ENCODE peak calls at places on chromosomes 1 and 21, in four cellular contexts. F is H1, X is Panc1, A is K562. U is an unnamed sample.

GRCh38 chr1:31867546-31867945 is 51.7 kb upstream of the SPOCD1 start:
- DNase-seq in F (no peak), X (no peak), A (no peak), U (no peak)

GRCh38 chr1:14914351-14914988 is 239.1 kb upstream of the TMEM51 start:
- DNase-seq in X (no peak), F (no peak), A (no peak), U (no peak)

GRCh38 chr1:201917362-201918033 is 28.8 kb downstream of the SHISA4 start:
- DNase-seq in A (peak; percentile 45), X (no peak), F (no peak), U (no peak)

GRCh38 chr21:46355161-46356004 is 31.4 kb downstream of the PCNT start:
- DNase-seq in A (no peak), X (no peak), F (no peak), U (no peak)

GRCh38 chr1:10540277-10541005 is 65.7 kb downstream of the PEX14 start:
- DNase-seq in X (no peak), F (no peak), A (no peak), U (no peak)

GRCh38 chr1:39615086-39615662 is 24.3 kb downstream of the HEYL start:
- DNase-seq in A (no peak), X (no peak), F (no peak), U (no peak)

GRCh38 chr1:151947140-151947539 is 37.8 kb upstream of the THEM4 start:
- DNase-seq in F (no peak), A (no peak), X (no peak), U (no peak)

GRCh38 chr21:15731243-15731613 is 1.4 kb downstream of the USP25 start:
- DNase-seq in F (no peak), A (no peak), X (no peak), U (no peak)

GRCh38 chr1:198167436-198167934 is 10.7 kb downstream of the NEK7 start:
- DNase-seq in A (peak; percentile 36), F (no peak), X (no peak), U (no peak)

GRCh38 chr1:199313444-199313843 is 674.6 kb downstream of the PTPRC start:
- DNase-seq in F (no peak), A (no peak), X (no peak), U (no peak)

GRCh38 chr1:181936768-181937581 is 124.5 kb downstream of the ZNF648 start:
- DNase-seq in A (peak; percentile 75), X (peak; percentile 48), F (peak; percentile 77), U (no peak)

GRCh38 chr1:8211620-8212442 is 106.1 kb upstream of the SLC45A1 start:
- DNase-seq in A (no peak), F (no peak), X (peak; percentile 97), U (no peak)
- TF ChIP-seq POLR2AphosphoS5 in A (no peak), F (no peak), X (peak; percentile 66), U (peak; percentile 59)

GRCh38 chr1:153860285-153860684 is 62.5 kb downstream of the GATAD2B start:
- DNase-seq in X (no peak), F (no peak), A (no peak), U (no peak)

GRCh38 chr1:153869486-153869885 is 53.3 kb downstream of the GATAD2B start:
- DNase-seq in A (no peak), X (no peak), F (no peak), U (no peak)

DNA sequence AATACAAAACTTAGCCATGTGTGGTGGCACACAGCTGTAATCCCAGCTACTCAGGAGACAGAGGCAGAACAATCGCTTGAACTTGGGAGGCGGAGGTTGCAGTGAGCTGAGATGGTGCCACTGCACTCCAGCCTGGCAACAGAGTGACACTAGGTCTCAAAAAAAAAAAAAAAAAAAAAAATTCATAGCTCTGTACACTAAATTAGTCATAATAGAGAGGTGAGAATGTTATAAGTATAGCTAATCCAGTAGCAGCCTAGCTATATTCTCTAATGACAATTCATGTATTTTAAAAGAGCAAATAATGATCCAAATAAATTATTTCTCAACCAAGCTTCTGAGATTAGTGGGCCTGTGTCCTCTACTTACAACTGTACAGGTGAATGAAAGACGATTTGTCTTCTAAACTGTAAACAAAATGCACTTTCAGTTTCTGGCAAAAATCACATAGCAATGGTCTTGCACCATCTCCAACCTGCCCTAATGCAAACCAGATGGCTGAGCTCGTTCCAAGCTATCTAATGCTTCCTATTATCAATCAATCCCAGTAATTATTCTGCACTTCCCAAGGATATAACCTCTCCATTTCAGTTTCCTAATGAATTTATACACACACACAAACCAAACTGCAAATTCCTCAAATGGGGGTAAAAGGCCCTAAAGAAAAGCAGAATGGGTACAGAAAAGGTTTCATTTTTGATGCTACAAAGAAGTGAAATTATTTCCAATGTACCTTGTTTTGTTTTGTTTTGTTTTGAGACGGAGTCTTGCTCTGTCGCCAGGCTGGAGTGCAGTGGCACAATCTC is 56.5 kb downstream of the GATAD2B start:
- DNase-seq in X (no peak), F (no peak), A (no peak), U (no peak)
- TF ChIP-seq POLR2AphosphoS5 in X (no peak), F (no peak), A (no peak), U (no peak)

GRCh38 chr1:219931033-219931432 is 2.7 kb upstream of the SLC30A10 start:
- DNase-seq in X (no peak), A (no peak), F (no peak), U (no peak)
- TF ChIP-seq POLR2AphosphoS5 in X (no peak), A (no peak), F (no peak), U (no peak)

DNA sequence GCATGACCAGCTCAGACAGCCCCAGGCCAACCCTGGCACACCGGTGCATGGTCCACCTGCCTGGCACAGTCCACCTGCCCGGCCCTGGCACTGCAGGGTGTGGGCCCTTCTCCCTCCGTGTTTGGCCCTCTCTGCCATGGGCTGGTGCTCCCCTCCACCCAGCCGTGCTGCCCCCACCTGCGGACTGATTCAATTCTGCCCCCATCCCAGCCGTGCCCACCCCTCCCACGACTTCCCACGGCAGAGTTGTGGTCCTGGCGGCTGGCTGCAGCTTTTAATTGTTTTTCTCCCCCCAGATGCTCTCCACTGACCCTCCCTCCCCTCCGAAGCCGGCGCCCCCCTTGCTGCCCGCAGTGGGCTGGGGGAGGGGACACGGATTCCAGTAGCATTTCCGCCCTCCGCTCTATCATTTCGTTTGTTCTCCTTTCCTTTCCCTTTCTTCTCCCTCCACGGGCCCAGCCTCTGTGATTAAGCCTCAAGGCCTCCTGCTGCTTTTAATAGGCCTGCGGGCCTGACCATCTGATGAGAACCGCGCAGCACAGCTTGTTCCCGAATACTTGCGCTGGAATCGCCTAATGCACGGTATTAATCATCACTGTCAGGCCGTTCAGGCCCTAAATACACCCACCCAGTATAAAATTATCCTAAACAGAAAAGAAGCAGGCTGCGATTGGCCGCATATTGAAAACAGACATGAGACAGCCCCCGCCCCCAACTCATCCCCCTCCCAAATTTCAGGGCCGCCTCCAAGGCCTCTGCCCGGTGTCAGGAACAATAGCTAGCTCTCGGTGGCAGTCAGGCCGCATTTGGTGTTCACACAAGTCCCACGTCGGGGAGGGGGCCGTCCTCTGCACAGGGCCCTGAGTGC is 102.1 kb upstream of the ARHGEF16 start:
- DNase-seq in X (no peak), F (no peak), A (no peak), U (no peak)
- TF ChIP-seq POLR2AphosphoS5 in X (no peak), F (no peak), A (no peak), U (no peak)

DNA sequence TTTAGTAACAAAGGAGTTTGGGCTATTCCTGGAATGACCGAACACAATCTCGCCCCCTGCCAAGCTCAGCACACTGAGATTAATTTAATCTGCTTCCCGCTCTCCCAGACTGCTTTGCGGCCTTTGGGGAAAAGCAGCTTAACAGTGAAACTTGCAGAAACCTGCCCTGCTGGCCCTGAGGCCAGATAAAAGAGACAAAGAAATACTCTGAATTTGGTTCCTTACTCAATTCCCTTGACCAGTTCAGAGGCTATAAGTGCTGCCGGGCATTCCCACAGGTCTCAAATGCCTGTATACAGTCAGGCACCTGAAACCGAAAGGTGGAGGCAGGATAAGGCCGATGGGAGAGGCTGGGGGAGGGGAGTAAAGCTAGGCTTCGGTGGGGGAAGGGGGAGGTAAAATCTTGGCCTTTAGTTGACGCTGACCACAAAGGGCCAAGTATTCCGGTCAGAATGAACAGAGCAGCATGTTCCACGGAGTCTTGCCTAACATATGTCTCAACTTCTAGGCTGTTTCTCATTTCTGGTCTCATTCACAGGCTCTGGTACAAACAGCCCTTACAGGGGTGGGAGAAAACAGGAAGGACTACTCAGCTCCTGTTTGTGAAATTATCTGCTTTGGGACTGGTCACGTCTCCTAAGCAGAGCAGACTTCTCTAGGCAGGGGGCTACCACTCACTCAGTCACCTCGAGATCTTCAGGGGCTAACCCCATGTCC is 17.8 kb upstream of the A3GALT2 start:
- DNase-seq in A (no peak), X (no peak), F (no peak), U (peak; percentile 80)
- TF ChIP-seq POLR2AphosphoS5 in A (no peak), X (peak; percentile 23), F (no peak), U (peak; percentile 92)

GRCh38 chr1:11653101-11653601 is 1.1 kb downstream of the FBXO2 start:
- DNase-seq in X (no peak), F (no peak), A (no peak), U (peak; percentile 59)

GRCh38 chr1:11652203-11652780 is 1.9 kb downstream of the FBXO2 start:
- DNase-seq in A (no peak), F (no peak), X (no peak), U (no peak)

GRCh38 chr1:11655263-11656079 is 794 bp downstream of the FBXO44 start:
- DNase-seq in A (no peak), X (no peak), F (no peak), U (peak; percentile 71)

GRCh38 chr1:11653616-11654570 is at the start of gene FBXO2:
- DNase-seq in X (no peak), A (peak; percentile 82), F (no peak), U (peak; percentile 86)

GRCh38 chr1:11654571-11655262 is at the start of gene FBXO44:
- DNase-seq in F (no peak), X (no peak), A (peak; percentile 85), U (peak; percentile 91)
- TF ChIP-seq POLR2AphosphoS5 in F (no peak), X (no peak), A (no peak), U (no peak)